ENCODE peak calls at places on chromosomes 2 and 18, in seven cellular contexts. One of them, this sample, is unnamed.

GRCh38 chr2:19251554-19251953 is 106.9 kb downstream of the OSR1 start:
- DNase-seq in tibial artery: no peak
- DNase-seq in HepG2: no peak
- DNase-seq in vagina: no peak
- DNase-seq in tibial nerve: no peak
- DNase-seq in prostate gland: no peak
- DNase-seq in GM12878: no peak
- DNase-seq in this sample: no peak

GRCh38 chr2:149329068-149329467 is 1.3 kb upstream of the LYPD6 start:
- DNase-seq in vagina: no peak
- DNase-seq in prostate gland: no peak
- DNase-seq in tibial artery: no peak
- DNase-seq in GM12878: no peak
- DNase-seq in HepG2: no peak
- DNase-seq in tibial nerve: no peak
- DNase-seq in this sample: no peak

GRCh38 chr2:218853766-218854165 is 5.8 kb upstream of the WNT6 start:
- DNase-seq in HepG2: no peak
- DNase-seq in prostate gland: no peak
- DNase-seq in GM12878: no peak
- DNase-seq in vagina: no peak
- DNase-seq in tibial artery: no peak
- DNase-seq in tibial nerve: no peak
- DNase-seq in this sample: no peak

GRCh38 chr2:130302164-130302886 is 40.4 kb upstream of the IMP4 start:
- DNase-seq in vagina: no peak
- DNase-seq in GM12878: no peak
- DNase-seq in tibial nerve: no peak
- DNase-seq in tibial artery: no peak
- DNase-seq in HepG2: no peak
- DNase-seq in prostate gland: no peak
- DNase-seq in this sample: no peak

GRCh38 chr2:141766225-141766624 is 364.6 kb downstream of the LRP1B start:
- DNase-seq in GM12878: no peak
- DNase-seq in tibial nerve: no peak
- DNase-seq in HepG2: no peak
- DNase-seq in tibial artery: no peak
- DNase-seq in prostate gland: no peak
- DNase-seq in vagina: no peak
- DNase-seq in this sample: no peak

GRCh38 chr2:239952251-239952650 is 72.9 kb downstream of the NDUFA10 start:
- DNase-seq in GM12878: no peak
- DNase-seq in tibial artery: no peak
- DNase-seq in HepG2: no peak
- DNase-seq in prostate gland: no peak
- DNase-seq in tibial nerve: no peak
- DNase-seq in vagina: no peak
- DNase-seq in this sample: no peak

GRCh38 chr2:207037813-207038212 is 98.5 kb downstream of the CPO start:
- DNase-seq in GM12878: no peak
- DNase-seq in tibial artery: no peak
- DNase-seq in vagina: no peak
- DNase-seq in HepG2: no peak
- DNase-seq in prostate gland: no peak
- DNase-seq in tibial nerve: no peak
- DNase-seq in this sample: no peak

GRCh38 chr2:130846686-130847375 is 10.1 kb downstream of the ARHGEF4 start:
- DNase-seq in GM12878: no peak
- DNase-seq in HepG2: no peak
- DNase-seq in tibial nerve: no peak
- DNase-seq in prostate gland: no peak
- DNase-seq in tibial artery: no peak
- DNase-seq in vagina: no peak
- DNase-seq in this sample: no peak

GRCh38 chr18:54020346-54020745 is 204.1 kb downstream of the MBD2 start:
- DNase-seq in HepG2: no peak
- DNase-seq in tibial artery: no peak
- DNase-seq in prostate gland: no peak
- DNase-seq in GM12878: no peak
- DNase-seq in tibial nerve: no peak
- DNase-seq in vagina: no peak
- DNase-seq in this sample: no peak

GRCh38 chr18:61334491-61334850 is 1.2 kb downstream of the CDH20 start:
- DNase-seq in prostate gland: no peak
- DNase-seq in tibial nerve: no peak
- DNase-seq in GM12878: no peak
- DNase-seq in tibial artery: no peak
- DNase-seq in HepG2: no peak
- DNase-seq in vagina: no peak
- DNase-seq in this sample: no peak

GRCh38 chr2:53252115-53252514 is 515.5 kb upstream of the CHAC2 start:
- DNase-seq in GM12878: no peak
- DNase-seq in prostate gland: no peak
- DNase-seq in HepG2: no peak
- DNase-seq in vagina: no peak
- DNase-seq in tibial artery: no peak
- DNase-seq in tibial nerve: no peak
- DNase-seq in this sample: no peak

GRCh38 chr2:11520092-11520693 is 13.7 kb upstream of the GREB1 start:
- DNase-seq in vagina: no peak
- DNase-seq in tibial nerve: no peak
- DNase-seq in tibial artery: no peak
- DNase-seq in HepG2: no peak
- DNase-seq in prostate gland: no peak
- DNase-seq in GM12878: no peak
- DNase-seq in this sample: no peak

GRCh38 chr2:68695971-68696370 is 38.6 kb upstream of the ARHGAP25 start:
- DNase-seq in tibial artery: no peak
- DNase-seq in GM12878: no peak
- DNase-seq in tibial nerve: no peak
- DNase-seq in HepG2: no peak
- DNase-seq in vagina: no peak
- DNase-seq in prostate gland: no peak
- DNase-seq in this sample: peak; percentile 17

GRCh38 chr2:216539120-216539519 is 40.5 kb downstream of the RPL37A start:
- DNase-seq in tibial nerve: no peak
- DNase-seq in prostate gland: no peak
- DNase-seq in vagina: no peak
- DNase-seq in HepG2: no peak
- DNase-seq in tibial artery: no peak
- DNase-seq in GM12878: no peak
- DNase-seq in this sample: no peak
- H3K27ac ChIP-seq in tibial nerve: no peak overlapping the region
- H3K27ac ChIP-seq in prostate gland: peak overlapping the region; percentile 30
- H3K27ac ChIP-seq in vagina: no peak overlapping the region
- H3K27ac ChIP-seq in HepG2: no peak overlapping the region
- H3K27ac ChIP-seq in tibial artery: peak overlapping the region; percentile 65
- H3K27ac ChIP-seq in GM12878: no peak overlapping the region
- H3K27ac ChIP-seq in this sample: peak overlapping the region; percentile 83

GRCh38 chr2:203533696-203534471 is 1.2 kb downstream of the RAPH1 start:
- DNase-seq in prostate gland: no peak
- DNase-seq in tibial nerve: no peak
- DNase-seq in HepG2: no peak
- DNase-seq in vagina: no peak
- DNase-seq in tibial artery: no peak
- DNase-seq in GM12878: no peak
- DNase-seq in this sample: no peak

GRCh38 chr2:203535078-203535783 is at the start of gene RAPH1:
- DNase-seq in GM12878: no peak
- DNase-seq in tibial nerve: peak; percentile 52
- DNase-seq in HepG2: peak; percentile 75
- DNase-seq in prostate gland: peak; percentile 83
- DNase-seq in vagina: no peak
- DNase-seq in tibial artery: peak; percentile 78
- DNase-seq in this sample: no peak

GRCh38 chr2:203534486-203535077 is 519 bp downstream of the RAPH1 start:
- DNase-seq in tibial nerve: no peak
- DNase-seq in prostate gland: peak; percentile 19
- DNase-seq in GM12878: no peak
- DNase-seq in tibial artery: peak; percentile 21
- DNase-seq in HepG2: peak; percentile 12
- DNase-seq in vagina: no peak
- DNase-seq in this sample: no peak

GRCh38 chr2:203535784-203536590 is 886 bp upstream of the RAPH1 start:
- DNase-seq in HepG2: no peak
- DNase-seq in tibial artery: no peak
- DNase-seq in prostate gland: no peak
- DNase-seq in vagina: no peak
- DNase-seq in GM12878: no peak
- DNase-seq in tibial nerve: no peak
- DNase-seq in this sample: no peak

GRCh38 chr2:203532957-203533695 is 2.0 kb downstream of the RAPH1 start:
- DNase-seq in tibial nerve: no peak
- DNase-seq in prostate gland: peak; percentile 4
- DNase-seq in vagina: no peak
- DNase-seq in tibial artery: no peak
- DNase-seq in GM12878: no peak
- DNase-seq in HepG2: peak; percentile 51
- DNase-seq in this sample: no peak
- H3K4me3 ChIP-seq in tibial nerve: peak overlapping the region; percentile 94
- H3K4me3 ChIP-seq in prostate gland: peak overlapping the region; percentile 94
- H3K4me3 ChIP-seq in vagina: peak overlapping the region; percentile 73
- H3K4me3 ChIP-seq in tibial artery: peak overlapping the region; percentile 99
- H3K4me3 ChIP-seq in GM12878: no peak overlapping the region
- H3K4me3 ChIP-seq in HepG2: peak overlapping the region; percentile 97
- H3K4me3 ChIP-seq in this sample: peak overlapping the region; percentile 89

GRCh38 chr2:73764945-73765344 is 15.0 kb downstream of the DUSP11 start:
- DNase-seq in prostate gland: no peak
- DNase-seq in HepG2: no peak
- DNase-seq in tibial nerve: no peak
- DNase-seq in GM12878: no peak
- DNase-seq in vagina: no peak
- DNase-seq in tibial artery: no peak
- DNase-seq in this sample: no peak
- H3K36me3 ChIP-seq in prostate gland: peaks cover 5% of the 10 kb centered on the region
- H3K36me3 ChIP-seq in HepG2: peaks cover 27% of the 10 kb centered on the region
- H3K36me3 ChIP-seq in tibial nerve: no peaks in the 10 kb centered on the region
- H3K36me3 ChIP-seq in GM12878: peaks cover 7% of the 10 kb centered on the region
- H3K36me3 ChIP-seq in vagina: no peaks in the 10 kb centered on the region
- H3K36me3 ChIP-seq in tibial artery: peaks cover 96% of the 10 kb centered on the region
- H3K36me3 ChIP-seq in this sample: peaks cover 53% of the 10 kb centered on the region

GRCh38 chr2:85159589-85159988 is 26.4 kb downstream of the TCF7L1 start:
- DNase-seq in HepG2: no peak
- DNase-seq in tibial nerve: no peak
- DNase-seq in GM12878: no peak
- DNase-seq in prostate gland: no peak
- DNase-seq in vagina: no peak
- DNase-seq in tibial artery: no peak
- DNase-seq in this sample: no peak

GRCh38 chr2:85160946-85161625 is 27.9 kb downstream of the TCF7L1 start:
- DNase-seq in tibial artery: no peak
- DNase-seq in GM12878: no peak
- DNase-seq in prostate gland: no peak
- DNase-seq in vagina: no peak
- DNase-seq in HepG2: no peak
- DNase-seq in tibial nerve: no peak
- DNase-seq in this sample: no peak

GRCh38 chr2:85156141-85156540 is 22.9 kb downstream of the TCF7L1 start:
- DNase-seq in tibial artery: no peak
- DNase-seq in tibial nerve: no peak
- DNase-seq in HepG2: no peak
- DNase-seq in prostate gland: no peak
- DNase-seq in GM12878: no peak
- DNase-seq in vagina: no peak
- DNase-seq in this sample: no peak

GRCh38 chr2:85157345-85157744 is 24.2 kb downstream of the TCF7L1 start:
- DNase-seq in HepG2: no peak
- DNase-seq in tibial artery: no peak
- DNase-seq in vagina: no peak
- DNase-seq in tibial nerve: no peak
- DNase-seq in GM12878: no peak
- DNase-seq in prostate gland: no peak
- DNase-seq in this sample: no peak

DNA sequence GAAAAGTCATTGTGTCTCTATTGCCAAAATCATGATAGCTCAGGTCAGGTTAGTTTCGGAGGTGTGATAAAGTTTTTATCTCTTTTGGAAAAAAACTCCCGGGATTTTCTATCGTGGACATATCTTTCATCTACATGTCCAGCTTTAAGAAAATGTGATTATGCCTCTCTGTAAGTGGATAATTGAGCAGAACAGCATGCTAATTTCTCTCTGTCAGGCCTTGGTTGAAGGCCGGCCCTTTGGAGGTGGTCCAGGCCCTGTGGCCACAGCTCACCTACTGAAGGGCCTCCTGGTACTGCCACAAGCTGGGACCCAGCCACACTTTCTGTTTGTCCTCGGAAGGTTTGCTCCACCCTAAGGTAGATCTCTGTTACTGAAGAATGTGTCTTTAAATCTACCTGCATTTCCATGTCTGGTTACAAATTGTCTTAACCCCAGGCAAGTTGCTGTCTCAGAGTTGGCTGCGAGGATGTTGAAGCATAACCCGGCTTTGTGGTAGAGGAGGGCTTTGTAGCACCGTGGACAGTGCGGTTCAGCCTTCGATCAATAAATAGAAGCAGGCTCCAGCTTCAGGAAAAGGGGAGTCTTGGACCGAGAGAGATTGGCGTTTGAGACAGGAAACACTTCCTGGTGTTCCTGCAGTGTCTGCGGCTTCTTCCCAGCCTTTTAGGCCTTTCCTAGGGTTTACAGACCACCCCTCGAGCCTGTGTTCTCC is 25.5 kb downstream of the TCF7L1 start:
- DNase-seq in HepG2: no peak
- DNase-seq in tibial nerve: no peak
- DNase-seq in prostate gland: peak; percentile 18
- DNase-seq in tibial artery: no peak
- DNase-seq in GM12878: no peak
- DNase-seq in vagina: no peak
- DNase-seq in this sample: no peak
- H3K27ac ChIP-seq in HepG2: no peak overlapping the region
- H3K27ac ChIP-seq in tibial nerve: no peak overlapping the region
- H3K27ac ChIP-seq in prostate gland: no peak overlapping the region
- H3K27ac ChIP-seq in tibial artery: no peak overlapping the region
- H3K27ac ChIP-seq in GM12878: no peak overlapping the region
- H3K27ac ChIP-seq in vagina: no peak overlapping the region
- H3K27ac ChIP-seq in this sample: no peak overlapping the region

This sample was measured in esophagus muscularis mucosa.